ENCODE peak calls at places on chromosomes 6 and 20, in seven cellular contexts. G is sigmoid colon, D is suprapubic skin, Q is transverse colon, U is H1, W is HepG2, F is SK-N-SH. E is an unnamed sample.

GRCh38 chr6:150634641-150635292 is 35.1 kb downstream of the PLEKHG1 start:
- DNase-seq in G (no peak), D (no peak), Q (no peak), U (no peak), W (no peak), F (no peak), E (no peak)

GRCh38 chr6:342832-343179 is 48.7 kb upstream of the IRF4 start:
- DNase-seq in G (no peak), D (no peak), Q (no peak), U (no peak), W (no peak), F (no peak), E (no peak)

GRCh38 chr6:27809939-27810767 is 102.0 kb downstream of the OR2B2 start:
- DNase-seq in G (peak), D (peak), Q (peak), U (peak), W (peak), F (peak), E (peak)

GRCh38 chr20:48406462-48407235 is 421.1 kb downstream of the PREX1 start:
- DNase-seq in G (no peak), D (no peak), Q (no peak), U (no peak), W (no peak), F (no peak), E (no peak)

GRCh38 chr20:17870063-17870740 is 98.4 kb downstream of the SNX5 start:
- DNase-seq in G (no peak), D (no peak), Q (no peak), U (no peak), W (no peak), F (no peak), E (no peak)

GRCh38 chr6:2917801-2918495 is 14.8 kb upstream of the SERPINB9 start:
- DNase-seq in G (no peak), D (no peak), Q (no peak), U (peak), W (no peak), F (no peak), E (no peak)

GRCh38 chr6:112234596-112234995 is 19.8 kb downstream of the LAMA4 start:
- DNase-seq in G (no peak), D (no peak), Q (no peak), U (no peak), W (no peak), F (no peak), E (no peak)

GRCh38 chr20:49450281-49450707 is 32.2 kb downstream of the KCNB1 start:
- DNase-seq in G (no peak), D (no peak), Q (no peak), U (no peak), W (no peak), F (peak), E (no peak)

GRCh38 chr20:997016-997415 is 5.1 kb downstream of the RSPO4 start:
- DNase-seq in G (no peak), D (no peak), Q (no peak), U (no peak), W (no peak), F (no peak), E (no peak)

GRCh38 chr6:152635949-152636674 is 1.1 kb downstream of the SYNE1 start:
- DNase-seq in G (peak), D (no peak), Q (no peak), U (peak), W (no peak), F (peak), E (no peak)

GRCh38 chr20:57380081-57380750 is 11.0 kb upstream of the RBM38 start:
- DNase-seq in G (no peak), D (no peak), Q (no peak), U (no peak), W (no peak), F (no peak), E (peak)

GRCh38 chr6:34132082-34132357 is 13.9 kb downstream of the GRM4 start:
- DNase-seq in G (no peak), D (no peak), Q (no peak), U (no peak), W (no peak), F (no peak), E (no peak)

GRCh38 chr20:35307666-35308653 is 15.7 kb upstream of the FAM83C start:
- DNase-seq in G (peak), D (no peak), Q (no peak), U (no peak), W (no peak), F (no peak), E (peak)

GRCh38 chr6:162852192-162852591 is 124.4 kb downstream of the PACRG start:
- DNase-seq in G (no peak), D (no peak), Q (no peak), U (no peak), W (no peak), F (no peak), E (no peak)

GRCh38 chr20:52425253-52425652 is 233.7 kb upstream of the ZFP64 start:
- DNase-seq in G (no peak), D (no peak), Q (no peak), U (no peak), W (no peak), F (no peak), E (no peak)

GRCh38 chr20:46963196-46963529 is 68.5 kb downstream of the EYA2 start:
- DNase-seq in G (no peak), D (no peak), Q (no peak), U (no peak), W (no peak), F (peak), E (peak)

GRCh38 chr6:5379647-5380242 is 118.4 kb downstream of the FARS2 start:
- DNase-seq in G (no peak), D (no peak), Q (peak), U (peak), W (peak), F (peak), E (no peak)

GRCh38 chr6:34237722-34238506 is 1.2 kb downstream of the HMGA1 start:
- DNase-seq in G (peak), D (no peak), Q (peak), U (peak), W (peak), F (peak), E (no peak)

GRCh38 chr6:148177589-148178233 is 164.9 kb upstream of the SASH1 start:
- DNase-seq in G (peak), D (peak), Q (peak), U (peak), W (peak), F (peak), E (peak)

GRCh38 chr6:134621858-134622257 is 303.9 kb upstream of the SGK1 start:
- DNase-seq in G (no peak), D (no peak), Q (peak), U (no peak), W (no peak), F (no peak), E (peak)

GRCh38 chr6:39084506-39084905 is 30.5 kb downstream of the SAYSD1 start:
- DNase-seq in G (no peak), D (no peak), Q (no peak), U (no peak), W (no peak), F (no peak), E (no peak)

GRCh38 chr6:167047554-167047953 is 48.4 kb downstream of the CEP43 start:
- DNase-seq in G (no peak), D (no peak), Q (peak), U (no peak), W (no peak), F (no peak), E (peak)

GRCh38 chr6:168393126-168393870 is 47.7 kb upstream of the SMOC2 start:
- DNase-seq in G (no peak), D (no peak), Q (no peak), U (no peak), W (no peak), F (no peak), E (no peak)

GRCh38 chr6:102458990-102459389 is 1065.5 kb downstream of the GRIK2 start:
- DNase-seq in G (no peak), D (no peak), Q (no peak), U (no peak), W (no peak), F (no peak), E (no peak)

GRCh38 chr20:20823469-20823868 is 111.0 kb upstream of the RALGAPA2 start:
- DNase-seq in G (no peak), D (no peak), Q (no peak), U (no peak), W (no peak), F (no peak), E (no peak)

GRCh38 chr6:93917216-93917615 is 497.9 kb upstream of the EPHA7 start:
- DNase-seq in G (no peak), D (no peak), Q (no peak), U (no peak), W (no peak), F (no peak), E (no peak)
- TF ChIP-seq POLR2AphosphoS5 in G (no peak), D (no peak), Q (no peak), U (no peak), W (no peak), F (no peak), E (no peak)

DNA sequence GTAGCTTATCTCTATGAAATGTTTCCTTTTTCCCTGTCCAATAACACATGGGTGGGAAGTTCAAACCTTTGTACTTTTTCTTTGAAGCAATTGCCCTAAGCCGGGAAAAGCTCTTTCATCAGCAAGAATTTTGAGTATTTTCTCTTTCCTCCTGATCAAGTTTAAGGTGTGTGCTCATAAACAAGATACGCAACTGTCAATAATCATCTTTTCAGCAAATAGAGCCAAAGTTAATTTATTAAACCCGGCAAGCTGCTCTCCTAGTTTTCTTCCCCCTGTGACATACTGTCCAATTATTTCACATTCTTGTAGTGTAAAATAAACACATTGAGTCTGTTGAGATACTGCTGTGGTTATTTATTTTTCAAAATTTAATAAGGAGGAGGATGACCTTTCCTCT is 194.4 kb downstream of the EDN1 start:
- DNase-seq in G (no peak), D (no peak), Q (no peak), U (no peak), W (peak), F (no peak), E (no peak)
- TF ChIP-seq EP300 in G (no peak), D (no peak), Q (no peak), U (no peak), W (no peak), F (no peak), E (no peak)

GRCh38 chr6:139323511-139324445 is 32.0 kb upstream of the TXLNB start:
- DNase-seq in G (peak), D (peak), Q (peak), U (peak), W (peak), F (peak), E (peak)
- TF ChIP-seq POLR2AphosphoS5 in G (peak), D (no peak), Q (no peak), U (no peak), W (no peak), F (no peak), E (no peak)

DNA sequence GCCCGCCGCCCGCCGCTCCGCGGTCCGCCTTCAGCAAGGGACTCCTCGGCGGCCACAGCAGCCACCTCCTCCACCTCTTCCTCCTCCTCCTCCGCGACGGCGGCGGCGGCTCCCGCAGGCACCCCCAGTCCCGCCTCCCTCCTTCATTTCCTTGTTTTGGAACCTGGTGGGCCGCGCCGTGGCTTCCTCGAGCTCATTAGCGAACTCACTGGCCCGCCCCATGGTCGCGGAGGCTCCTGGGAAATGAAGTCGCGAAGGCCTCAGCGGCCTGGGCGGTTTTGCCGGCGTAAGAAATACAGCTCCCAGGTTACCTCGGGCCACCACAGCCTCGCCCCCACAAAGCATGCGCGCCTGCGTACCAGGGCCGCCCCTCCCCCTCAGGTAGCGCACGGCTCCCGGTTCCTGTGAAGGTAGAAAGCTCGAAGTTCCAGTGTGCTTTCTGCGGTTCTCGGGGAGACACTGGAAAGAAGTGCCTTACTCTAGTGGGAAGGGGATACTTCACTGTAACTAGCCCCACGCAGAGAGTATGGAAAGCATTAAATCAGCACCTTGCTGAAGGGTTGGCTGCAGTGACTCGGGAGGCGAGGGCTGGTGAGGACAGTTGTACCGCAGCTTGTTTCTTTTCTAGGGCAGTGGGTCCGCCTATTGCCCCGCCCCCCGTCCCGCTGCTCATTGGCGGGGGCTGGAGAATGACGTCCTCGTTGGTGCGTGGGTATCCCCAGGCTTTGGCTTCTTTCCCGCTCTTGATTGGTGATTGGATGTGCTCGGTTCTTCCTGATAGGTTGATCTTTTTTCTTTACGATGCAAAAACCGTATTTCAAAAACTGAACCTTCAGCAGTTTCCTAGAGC is at the start of gene CDK19:
- DNase-seq in G (peak), D (peak), Q (peak), U (peak), W (peak), F (peak), E (peak)
- TF ChIP-seq EP300 in G (peak), D (no peak), Q (no peak), U (no peak), W (peak), F (no peak), E (no peak)

GRCh38 chr6:4136354-4136831 is 1.0 kb upstream of the ECI2 start:
- DNase-seq in G (no peak), D (no peak), Q (no peak), U (no peak), W (no peak), F (no peak), E (no peak)

GRCh38 chr6:4135665-4136353 is 434 bp upstream of the ECI2 start:
- DNase-seq in G (peak), D (peak), Q (peak), U (peak), W (peak), F (peak), E (peak)

GRCh38 chr6:4139272-4139671 is 3.9 kb upstream of the ECI2 start:
- DNase-seq in G (no peak), D (no peak), Q (no peak), U (no peak), W (no peak), F (no peak), E (no peak)

GRCh38 chr6:4133941-4134838 is 1.2 kb downstream of the ECI2 start:
- DNase-seq in G (no peak), D (no peak), Q (peak), U (peak), W (peak), F (peak), E (peak)

DNA sequence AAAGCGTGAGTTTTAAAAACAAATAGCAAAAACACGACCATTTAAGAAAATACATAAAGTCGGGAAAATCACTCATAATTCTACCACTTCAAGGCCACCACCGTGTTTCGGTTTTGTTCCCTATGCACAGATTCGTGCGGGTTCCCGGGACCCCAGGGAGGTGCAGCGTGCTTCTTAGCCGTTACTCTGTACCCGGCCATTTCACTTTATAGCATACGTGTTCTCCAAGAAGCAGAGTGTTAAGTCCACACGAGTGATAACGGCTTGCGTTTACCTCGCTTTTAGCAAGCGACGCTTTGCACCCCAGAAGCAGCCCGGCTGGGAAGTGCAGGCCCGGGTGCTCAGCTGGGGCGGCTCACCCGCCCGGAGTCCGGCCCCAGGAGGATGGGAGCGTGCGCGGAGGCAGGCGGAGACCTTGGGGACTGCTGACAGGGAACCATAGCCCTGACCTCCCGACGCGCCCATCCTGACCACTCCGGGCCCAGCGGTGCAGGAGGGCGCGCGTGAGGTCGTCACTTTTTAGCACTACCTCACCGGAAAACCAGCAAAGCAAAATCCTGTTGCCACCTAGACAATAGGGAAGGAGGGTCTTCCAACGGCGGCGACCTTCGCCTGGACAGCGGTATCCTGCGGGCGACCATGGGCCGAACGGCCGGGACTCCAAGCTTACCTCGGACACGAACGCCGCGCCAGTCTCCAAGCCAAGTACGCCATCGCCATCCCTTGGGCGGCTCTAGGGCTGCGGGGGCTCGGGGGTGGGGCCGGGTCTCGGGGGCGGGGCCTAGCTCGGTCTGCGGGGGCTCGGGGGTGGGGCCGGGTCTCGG is at the start of gene ECI2:
- DNase-seq in G (no peak), D (peak), Q (peak), U (peak), W (peak), F (peak), E (peak)
- TF ChIP-seq POLR2AphosphoS5 in G (peak), D (no peak), Q (peak), U (peak), W (peak), F (peak), E (peak)

E was measured in stomach.